ENCODE peak calls at places on chromosomes 16 and 17, in eight cellular contexts. B is GM18507; J is stimulated activated CD8-positive, alpha-beta memory T cell treated with anti-CD3 and anti-CD28 coated beads, Interleukin-4, amount 100 ng/mL, for 4 hours; C is fibroblast of mammary gland; G is HFF-Myc; M is astrocyte of the spinal cord; A is Jurkat, Clone E6-1; W is SHP77. E is an unnamed sample.

GRCh38 chr16:920722-921121 is 50.1 kb downstream of the LMF1 start:
- DNase-seq in B (no peak), J (no peak), C (peak; percentile 2), G (no peak), M (no peak), A (no peak), W (no peak), E (no peak)

GRCh38 chr16:21166561-21166961 is 8.1 kb downstream of the LDAF1 start:
- DNase-seq in B (no peak), J (no peak), C (peak; percentile 22), G (no peak), M (peak; percentile 65), A (no peak), W (no peak), E (no peak)

GRCh38 chr16:9081843-9082242 is 9.6 kb upstream of the HAPSTR1 start:
- DNase-seq in B (no peak), J (no peak), C (no peak), G (no peak), M (no peak), A (no peak), W (no peak), E (no peak)

GRCh38 chr16:23905027-23905426 is 69.2 kb downstream of the PRKCB start:
- DNase-seq in B (no peak), J (no peak), C (no peak), G (peak; percentile 4), M (peak; percentile 26), A (no peak), W (no peak), E (no peak)

GRCh38 chr17:36133629-36134259 is 30.1 kb downstream of the CCL4 start:
- DNase-seq in B (no peak), J (no peak), C (peak; percentile 38), G (no peak), M (peak; percentile 78), A (no peak), W (peak; percentile 7), E (no peak)

GRCh38 chr17:69268442-69269068 is 39.9 kb upstream of the ABCA10 start:
- DNase-seq in B (no peak), J (no peak), C (no peak), G (no peak), M (no peak), A (no peak), W (no peak), E (no peak)

GRCh38 chr17:78986048-78986648 is 6.4 kb upstream of the LGALS3BP start:
- DNase-seq in B (no peak), J (no peak), C (peak; percentile 56), G (no peak), M (peak; percentile 47), A (no peak), W (peak; percentile 72), E (no peak)

GRCh38 chr16:49085689-49086088 is 195.9 kb downstream of the CBLN1 start:
- DNase-seq in B (no peak), J (no peak), C (peak; percentile 49), G (peak; percentile 22), M (peak; percentile 0), A (no peak), W (no peak), E (no peak)

GRCh38 chr16:54504372-54504771 is 217.8 kb upstream of the IRX3 start:
- DNase-seq in B (no peak), J (no peak), C (no peak), G (no peak), M (no peak), A (no peak), W (peak; percentile 13), E (no peak)

GRCh38 chr17:35088911-35089845 is 25.7 kb upstream of the RFFL start:
- DNase-seq in B (peak; percentile 74), J (peak; percentile 71), C (peak; percentile 65), G (no peak), M (peak; percentile 73), A (peak; percentile 60), W (peak; percentile 84), E (peak; percentile 28)

GRCh38 chr16:70434489-70435260 is 4.2 kb downstream of the ST3GAL2 start:
- DNase-seq in B (no peak), J (no peak), C (no peak), G (no peak), M (no peak), A (no peak), W (no peak), E (no peak)

GRCh38 chr16:58492735-58493134 is 7.2 kb upstream of the NDRG4 start:
- DNase-seq in B (no peak), J (no peak), C (no peak), G (no peak), M (no peak), A (no peak), W (peak; percentile 11), E (no peak)

E was measured in NCI-H1694 treated with DMSO at 0.1 percent for 48 hours.